ENCODE peak calls at places on chromosomes 3 and 15, in eight cellular contexts. C is stimulated activated CD8-positive, alpha-beta memory T cell treated with anti-CD3 and anti-CD28 coated beads, Interleukin-4, amount 100 ng/mL, for 4 hours; D is right lobe of liver; G is skeletal muscle cell; I is SHP77; N is GM12865; U is adipocyte; O is A549. J is an unnamed sample.

GRCh38 chr15:69982037-69982436 is 115.7 kb downstream of the TLE3 start:
- DNase-seq in C (no peak), D (no peak), G (no peak), I (no peak), N (no peak), U (no peak), O (no peak), J (no peak)

GRCh38 chr3:72549819-72550581 is 298.2 kb downstream of the SHQ1 start:
- DNase-seq in C (no peak), D (no peak), G (no peak), I (no peak), N (peak; percentile 18), U (peak; percentile 4), O (no peak), J (no peak)

GRCh38 chr3:122560680-122561079 is 3.4 kb downstream of the PARP9 start:
- DNase-seq in C (no peak), D (no peak), G (no peak), I (peak; percentile 66), N (peak; percentile 85), U (peak; percentile 85), O (peak; percentile 65), J (no peak)

GRCh38 chr15:65385868-65386253 is 8.1 kb upstream of the IGDCC3 start:
- DNase-seq in C (no peak), D (no peak), G (no peak), I (no peak), N (no peak), U (no peak), O (no peak), J (no peak)

GRCh38 chr3:190319660-190320059 is 2.6 kb downstream of the CLDN1 start:
- DNase-seq in C (peak; percentile 3), D (no peak), G (no peak), I (no peak), N (no peak), U (no peak), O (no peak), J (no peak)

GRCh38 chr3:101928890-101929289 is 79.6 kb downstream of the NFKBIZ start:
- DNase-seq in C (no peak), D (no peak), G (peak; percentile 75), I (no peak), N (no peak), U (peak; percentile 54), O (peak; percentile 51), J (no peak)

GRCh38 chr3:52444860-52445793 is at the start of gene SEMA3G:
- DNase-seq in C (no peak), D (peak; percentile 83), G (no peak), I (peak; percentile 63), N (peak; percentile 82), U (peak; percentile 82), O (peak; percentile 72), J (peak; percentile 81)

GRCh38 chr3:17412950-17413530 is 329.4 kb downstream of the TBC1D5 start:
- DNase-seq in C (no peak), D (no peak), G (peak; percentile 16), I (peak; percentile 67), N (peak; percentile 78), U (peak; percentile 85), O (peak; percentile 74), J (no peak)

GRCh38 chr3:28103871-28104270 is 137.5 kb upstream of the CMC1 start:
- DNase-seq in C (no peak), D (no peak), G (no peak), I (no peak), N (no peak), U (no peak), O (no peak), J (peak; percentile 88)

GRCh38 chr3:196236169-196236568 is 19.8 kb downstream of the SLC51A start:
- DNase-seq in C (no peak), D (no peak), G (no peak), I (no peak), N (no peak), U (no peak), O (no peak), J (no peak)

GRCh38 chr3:54427501-54427900 is 305.1 kb downstream of the CACNA2D3 start:
- DNase-seq in C (no peak), D (no peak), G (no peak), I (no peak), N (no peak), U (no peak), O (no peak), J (no peak)

GRCh38 chr3:52062499-52062898 is 6.1 kb upstream of the DUSP7 start:
- DNase-seq in C (no peak), D (no peak), G (no peak), I (no peak), N (peak; percentile 67), U (peak; percentile 68), O (peak; percentile 70), J (no peak)

GRCh38 chr15:76006136-76006778 is 6.0 kb downstream of the NRG4 start:
- DNase-seq in C (no peak), D (peak; percentile 29), G (peak; percentile 27), I (no peak), N (no peak), U (peak; percentile 2), O (no peak), J (no peak)

GRCh38 chr15:35309886-35310285 is 224.8 kb upstream of the NANOGP8 start:
- DNase-seq in C (no peak), D (no peak), G (peak; percentile 35), I (no peak), N (no peak), U (peak; percentile 19), O (no peak), J (no peak)

GRCh38 chr3:13044496-13045244 is 28.6 kb downstream of the IQSEC1 start:
- DNase-seq in C (no peak), D (no peak), G (no peak), I (no peak), N (no peak), U (no peak), O (no peak), J (no peak)

GRCh38 chr3:10312866-10313265 is 8.0 kb downstream of the SEC13 start:
- DNase-seq in C (no peak), D (no peak), G (no peak), I (no peak), N (no peak), U (no peak), O (no peak), J (no peak)

GRCh38 chr15:78455749-78456148 is 17.7 kb downstream of the IREB2 start:
- DNase-seq in C (no peak), D (no peak), G (no peak), I (peak; percentile 34), N (no peak), U (peak; percentile 22), O (no peak), J (no peak)

GRCh38 chr3:188061133-188061532 is 92.8 kb upstream of the LPP start:
- DNase-seq in C (peak; percentile 19), D (no peak), G (no peak), I (peak; percentile 5), N (peak; percentile 15), U (peak; percentile 50), O (peak; percentile 42), J (no peak)

GRCh38 chr3:71495708-71496472 is 87.6 kb downstream of the FOXP1 start:
- DNase-seq in C (no peak), D (no peak), G (peak; percentile 79), I (no peak), N (no peak), U (peak; percentile 72), O (peak; percentile 77), J (no peak)

GRCh38 chr15:66744610-66745279 is 42.7 kb downstream of the SMAD6 start:
- DNase-seq in C (no peak), D (peak; percentile 13), G (no peak), I (no peak), N (no peak), U (no peak), O (no peak), J (no peak)

GRCh38 chr3:13040381-13041074 is 32.7 kb downstream of the IQSEC1 start:
- DNase-seq in C (no peak), D (no peak), G (no peak), I (no peak), N (peak; percentile 77), U (no peak), O (no peak), J (no peak)

GRCh38 chr3:24683511-24684384 is 189.1 kb upstream of the THRB start:
- DNase-seq in C (no peak), D (no peak), G (no peak), I (peak; percentile 30), N (peak; percentile 16), U (peak; percentile 89), O (peak; percentile 67), J (no peak)

GRCh38 chr15:47587938-47588817 is 129.1 kb upstream of the SEMA6D start:
- DNase-seq in C (no peak), D (no peak), G (peak; percentile 21), I (no peak), N (no peak), U (no peak), O (no peak), J (no peak)

GRCh38 chr3:77606372-77606771 is 566.5 kb downstream of the ROBO2 start:
- DNase-seq in C (no peak), D (no peak), G (no peak), I (no peak), N (no peak), U (no peak), O (no peak), J (no peak)

GRCh38 chr3:25635038-25635437 is 29.7 kb downstream of the TOP2B start:
- DNase-seq in C (no peak), D (no peak), G (no peak), I (no peak), N (no peak), U (no peak), O (no peak), J (no peak)

GRCh38 chr3:50708620-50709019 is 33.9 kb downstream of the DOCK3 start:
- DNase-seq in C (no peak), D (no peak), G (no peak), I (no peak), N (no peak), U (no peak), O (no peak), J (peak; percentile 43)

GRCh38 chr3:138081371-138082084 is 33.9 kb downstream of the DZIP1L start:
- DNase-seq in C (no peak), D (no peak), G (peak; percentile 44), I (no peak), N (no peak), U (no peak), O (no peak), J (no peak)

GRCh38 chr3:99934984-99935797 is 117.5 kb downstream of the CMSS1 start:
- DNase-seq in C (no peak), D (no peak), G (no peak), I (no peak), N (no peak), U (no peak), O (peak; percentile 16), J (no peak)

GRCh38 chr3:190585771-190586630 is 72.1 kb downstream of the IL1RAP start:
- DNase-seq in C (no peak), D (peak; percentile 35), G (peak; percentile 86), I (no peak), N (peak; percentile 14), U (peak; percentile 86), O (peak; percentile 94), J (no peak)

GRCh38 chr15:88872706-88873105 is 22.6 kb downstream of the HAPLN3 start:
- DNase-seq in C (no peak), D (no peak), G (no peak), I (no peak), N (no peak), U (no peak), O (no peak), J (no peak)

GRCh38 chr3:32238816-32239637 is 547 bp downstream of the CMTM8 start:
- DNase-seq in C (no peak), D (peak; percentile 46), G (no peak), I (no peak), N (peak; percentile 11), U (peak; percentile 72), O (peak; percentile 31), J (no peak)

GRCh38 chr3:123083446-123084124 is 16.8 kb downstream of the PDIA5 start:
- DNase-seq in C (no peak), D (no peak), G (no peak), I (no peak), N (no peak), U (no peak), O (no peak), J (no peak)

GRCh38 chr3:181703701-181704420 is 7.9 kb upstream of the SOX2 start:
- DNase-seq in C (no peak), D (no peak), G (no peak), I (no peak), N (no peak), U (no peak), O (no peak), J (no peak)

GRCh38 chr3:119637679-119638525 is 22.5 kb downstream of the POPDC2 start:
- DNase-seq in C (no peak), D (no peak), G (peak; percentile 76), I (no peak), N (peak; percentile 79), U (peak; percentile 66), O (peak; percentile 54), J (no peak)

J was measured in cerebellar nuclear complex.